ENCODE peak calls at places on chromosomes 7 and 10, in nine cellular contexts. One of them, this sample, is unnamed.

GRCh38 chr7:69814421-69814962 is 216.2 kb downstream of the AUTS2 start:
- DNase-seq in transverse colon: no peak
- DNase-seq in MCF 10A: no peak
- DNase-seq in GM23338: peak; percentile 46
- DNase-seq in AG04449: peak; percentile 31
- DNase-seq in lower leg skin: no peak
- DNase-seq in kidney: no peak
- DNase-seq in GM12864: no peak
- DNase-seq in WTC11: no peak
- DNase-seq in this sample: no peak

GRCh38 chr10:87054373-87055295 is 34.5 kb downstream of the FAM25A start:
- DNase-seq in GM23338: peak; percentile 48
- DNase-seq in GM12864: peak; percentile 8
- DNase-seq in lower leg skin: no peak
- DNase-seq in WTC11: no peak
- DNase-seq in kidney: no peak
- DNase-seq in MCF 10A: no peak
- DNase-seq in transverse colon: no peak
- DNase-seq in AG04449: peak; percentile 21
- DNase-seq in this sample: no peak

GRCh38 chr10:29250066-29250465 is 38.8 kb upstream of the LYZL1 start:
- DNase-seq in GM12864: no peak
- DNase-seq in WTC11: no peak
- DNase-seq in MCF 10A: no peak
- DNase-seq in GM23338: peak; percentile 16
- DNase-seq in lower leg skin: no peak
- DNase-seq in kidney: no peak
- DNase-seq in AG04449: no peak
- DNase-seq in transverse colon: no peak
- DNase-seq in this sample: no peak

GRCh38 chr7:129777993-129778769 is 166.7 kb downstream of the NRF1 start:
- DNase-seq in transverse colon: no peak
- DNase-seq in MCF 10A: no peak
- DNase-seq in GM12864: no peak
- DNase-seq in kidney: no peak
- DNase-seq in GM23338: no peak
- DNase-seq in lower leg skin: no peak
- DNase-seq in AG04449: no peak
- DNase-seq in WTC11: peak; percentile 38
- DNase-seq in this sample: no peak

GRCh38 chr7:121016976-121017375 is 28.5 kb downstream of the CPED1 start:
- DNase-seq in kidney: no peak
- DNase-seq in transverse colon: no peak
- DNase-seq in GM23338: no peak
- DNase-seq in GM12864: no peak
- DNase-seq in MCF 10A: peak; percentile 45
- DNase-seq in lower leg skin: no peak
- DNase-seq in WTC11: no peak
- DNase-seq in AG04449: peak; percentile 62
- DNase-seq in this sample: no peak

GRCh38 chr7:134121632-134122139 is 5.5 kb upstream of the LRGUK start:
- DNase-seq in MCF 10A: no peak
- DNase-seq in lower leg skin: no peak
- DNase-seq in GM12864: no peak
- DNase-seq in kidney: no peak
- DNase-seq in WTC11: no peak
- DNase-seq in GM23338: no peak
- DNase-seq in transverse colon: no peak
- DNase-seq in AG04449: no peak
- DNase-seq in this sample: no peak

GRCh38 chr10:123443924-123444323 is 222.2 kb upstream of the GPR26 start:
- DNase-seq in GM23338: no peak
- DNase-seq in GM12864: no peak
- DNase-seq in transverse colon: no peak
- DNase-seq in AG04449: no peak
- DNase-seq in MCF 10A: no peak
- DNase-seq in kidney: no peak
- DNase-seq in WTC11: no peak
- DNase-seq in lower leg skin: no peak
- DNase-seq in this sample: no peak

GRCh38 chr10:79148452-79149344 is 79.9 kb downstream of the ZMIZ1 start:
- DNase-seq in AG04449: no peak
- DNase-seq in WTC11: no peak
- DNase-seq in kidney: peak; percentile 90
- DNase-seq in lower leg skin: peak; percentile 94
- DNase-seq in MCF 10A: peak; percentile 72
- DNase-seq in GM12864: no peak
- DNase-seq in transverse colon: peak; percentile 72
- DNase-seq in GM23338: no peak
- DNase-seq in this sample: no peak

GRCh38 chr10:7258948-7259523 is 151.8 kb downstream of the SFMBT2 start:
- DNase-seq in WTC11: no peak
- DNase-seq in MCF 10A: no peak
- DNase-seq in lower leg skin: no peak
- DNase-seq in kidney: no peak
- DNase-seq in AG04449: no peak
- DNase-seq in transverse colon: peak; percentile 30
- DNase-seq in GM12864: no peak
- DNase-seq in GM23338: no peak
- DNase-seq in this sample: no peak

GRCh38 chr7:27185013-27185707 is at the start of gene HOXA11:
- DNase-seq in kidney: peak; percentile 82
- DNase-seq in GM23338: no peak
- DNase-seq in AG04449: no peak
- DNase-seq in GM12864: no peak
- DNase-seq in transverse colon: peak; percentile 83
- DNase-seq in lower leg skin: peak; percentile 89
- DNase-seq in WTC11: no peak
- DNase-seq in MCF 10A: no peak
- DNase-seq in this sample: no peak

GRCh38 chr10:57754803-57755202 is 512.9 kb downstream of the IPMK start:
- DNase-seq in kidney: no peak
- DNase-seq in GM12864: no peak
- DNase-seq in transverse colon: no peak
- DNase-seq in MCF 10A: no peak
- DNase-seq in lower leg skin: no peak
- DNase-seq in GM23338: no peak
- DNase-seq in WTC11: no peak
- DNase-seq in AG04449: no peak
- DNase-seq in this sample: no peak

DNA sequence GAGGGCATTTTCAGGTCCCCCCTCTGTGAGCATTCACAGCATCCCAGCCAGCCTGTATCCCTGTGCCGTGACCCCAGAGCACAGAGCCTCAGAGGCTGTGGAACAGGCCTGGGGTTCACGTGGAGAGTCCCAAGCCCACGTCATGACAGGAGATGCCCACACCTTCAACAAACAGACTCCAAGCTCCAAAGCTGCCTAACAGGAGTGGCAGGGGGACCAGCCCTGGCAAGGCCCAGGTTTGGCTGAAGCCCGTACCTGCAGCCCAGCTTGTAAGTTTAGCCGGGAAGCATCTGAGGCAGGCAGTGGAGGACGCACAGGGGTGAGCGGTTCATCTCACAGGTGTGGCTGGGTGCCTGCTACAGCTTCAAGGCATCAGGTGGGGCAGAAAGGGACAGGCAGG is 33.6 kb downstream of the LHPP start:
- DNase-seq in AG04449: no peak
- DNase-seq in GM23338: no peak
- DNase-seq in kidney: no peak
- DNase-seq in GM12864: no peak
- DNase-seq in WTC11: no peak
- DNase-seq in lower leg skin: no peak
- DNase-seq in MCF 10A: no peak
- DNase-seq in transverse colon: no peak
- DNase-seq in this sample: no peak
- TF ChIP-seq CTCF in AG04449: no peak
- TF ChIP-seq CTCF in GM23338: no peak
- TF ChIP-seq CTCF in kidney: no peak
- TF ChIP-seq CTCF in GM12864: no peak
- TF ChIP-seq CTCF in WTC11: no peak
- TF ChIP-seq CTCF in lower leg skin: no peak
- TF ChIP-seq CTCF in MCF 10A: no peak
- TF ChIP-seq CTCF in transverse colon: no peak
- TF ChIP-seq CTCF in this sample: no peak

DNA sequence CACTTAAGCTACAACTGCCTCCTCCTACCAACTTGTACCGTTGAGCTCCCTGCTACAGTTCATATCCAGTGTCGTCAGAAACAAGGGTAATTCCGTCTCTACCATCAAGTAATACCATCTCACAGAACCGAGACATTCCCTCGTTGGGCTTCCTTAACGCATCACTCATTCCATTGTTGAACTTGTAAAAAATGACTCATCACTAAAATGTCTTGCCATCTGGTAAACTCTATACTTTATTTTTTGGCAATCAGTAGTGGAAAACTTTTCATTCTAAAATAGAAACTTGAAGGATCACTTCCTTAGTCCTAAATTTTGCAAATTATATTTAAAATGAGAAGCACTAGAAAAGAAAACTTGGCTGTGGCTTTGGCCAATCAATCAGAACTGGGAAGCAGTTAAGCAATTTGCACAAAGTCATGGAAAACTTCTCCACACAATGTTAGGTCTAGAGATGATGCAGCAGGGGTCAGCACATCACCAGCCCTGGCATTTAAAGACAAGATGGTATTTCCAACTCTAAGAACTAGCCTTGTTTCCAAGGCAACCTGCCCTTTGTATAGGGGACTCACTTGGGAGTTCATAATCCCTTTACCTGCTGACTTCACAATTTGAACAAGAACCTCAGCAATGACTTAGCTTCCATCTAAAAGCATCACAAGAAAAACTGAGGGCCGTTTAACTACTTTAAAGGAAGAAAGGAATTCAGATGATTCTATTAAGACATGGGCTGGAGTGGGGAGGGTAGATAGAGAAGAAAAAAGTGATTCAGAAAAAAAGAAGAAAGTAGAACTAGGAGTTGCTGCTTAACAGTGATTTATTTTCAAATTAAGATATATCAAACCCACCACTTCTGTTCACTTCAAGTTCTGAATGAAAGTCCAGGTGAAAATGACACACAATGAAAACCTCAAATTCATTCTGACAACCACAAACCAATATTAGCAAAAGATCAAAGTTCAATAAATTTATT is 288.1 kb downstream of the PARD3 start:
- DNase-seq in MCF 10A: peak; percentile 86
- DNase-seq in lower leg skin: no peak
- DNase-seq in GM12864: no peak
- DNase-seq in transverse colon: no peak
- DNase-seq in kidney: no peak
- DNase-seq in WTC11: no peak
- DNase-seq in GM23338: peak; percentile 79
- DNase-seq in AG04449: peak; percentile 93
- DNase-seq in this sample: no peak
- TF ChIP-seq CTCF in MCF 10A: peak; percentile 29
- TF ChIP-seq CTCF in lower leg skin: no peak
- TF ChIP-seq CTCF in GM12864: peak; percentile 24
- TF ChIP-seq CTCF in transverse colon: no peak
- TF ChIP-seq CTCF in kidney: peak; percentile 28
- TF ChIP-seq CTCF in WTC11: no peak
- TF ChIP-seq CTCF in GM23338: peak; percentile 41
- TF ChIP-seq CTCF in AG04449: peak; percentile 31
- TF ChIP-seq CTCF in this sample: peak; percentile 72

DNA sequence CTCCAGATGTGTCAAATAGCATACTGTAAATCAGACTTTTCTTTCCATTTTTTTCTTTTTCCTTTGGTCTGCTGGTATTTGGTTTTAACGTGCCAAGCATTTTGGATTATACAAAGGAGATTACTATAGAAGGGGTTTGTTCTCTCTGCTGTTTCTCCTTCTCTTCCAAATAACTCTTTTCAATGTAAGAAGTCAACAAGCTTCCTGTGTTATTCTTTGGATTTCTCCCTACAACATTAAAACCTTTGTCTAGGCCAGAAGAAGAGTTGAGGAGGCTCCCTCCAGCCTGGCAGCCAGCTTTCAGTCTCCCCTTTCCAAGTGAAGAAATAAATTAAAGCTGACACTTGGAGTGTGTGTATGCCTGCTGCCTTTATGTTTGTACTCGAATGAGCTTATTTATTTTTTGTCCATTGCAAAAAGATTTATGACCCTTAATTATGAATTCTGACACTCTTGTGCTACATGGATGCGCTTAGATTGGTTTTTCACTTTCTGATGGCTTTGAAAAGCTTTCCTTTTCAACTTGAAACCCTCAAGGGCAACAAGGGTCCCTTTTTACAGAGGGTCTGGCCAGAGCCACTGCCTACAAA is 107.9 kb downstream of the RAB18 start:
- DNase-seq in lower leg skin: no peak
- DNase-seq in transverse colon: no peak
- DNase-seq in kidney: no peak
- DNase-seq in MCF 10A: no peak
- DNase-seq in GM23338: no peak
- DNase-seq in WTC11: no peak
- DNase-seq in GM12864: no peak
- DNase-seq in AG04449: no peak
- DNase-seq in this sample: no peak
- TF ChIP-seq CTCF in lower leg skin: no peak
- TF ChIP-seq CTCF in transverse colon: no peak
- TF ChIP-seq CTCF in kidney: no peak
- TF ChIP-seq CTCF in MCF 10A: no peak
- TF ChIP-seq CTCF in GM23338: no peak
- TF ChIP-seq CTCF in WTC11: no peak
- TF ChIP-seq CTCF in GM12864: no peak
- TF ChIP-seq CTCF in AG04449: no peak
- TF ChIP-seq CTCF in this sample: no peak

DNA sequence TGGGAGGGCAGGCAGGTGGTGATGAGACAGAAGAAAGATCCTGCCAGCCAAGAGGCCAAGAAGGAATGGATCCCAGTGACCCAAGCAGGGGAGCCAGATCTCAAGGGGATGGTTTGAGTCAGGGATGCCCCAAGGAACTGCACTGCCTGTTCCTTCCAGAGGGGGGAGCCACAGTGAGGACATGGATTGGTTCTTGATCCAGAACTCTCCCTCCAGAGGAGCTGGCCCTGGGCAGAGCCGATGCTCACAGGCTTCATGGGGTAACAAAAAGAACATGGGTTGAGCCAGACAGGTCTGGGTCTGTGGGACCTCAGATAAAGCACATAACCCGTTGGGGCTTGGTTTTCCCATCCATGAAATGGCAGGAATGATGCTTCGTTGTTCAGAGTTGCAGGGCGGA is 4.6 kb upstream of the DENND2A start:
- DNase-seq in lower leg skin: no peak
- DNase-seq in kidney: no peak
- DNase-seq in WTC11: peak; percentile 84
- DNase-seq in AG04449: no peak
- DNase-seq in GM12864: no peak
- DNase-seq in MCF 10A: peak; percentile 10
- DNase-seq in GM23338: peak; percentile 80
- DNase-seq in transverse colon: no peak
- DNase-seq in this sample: peak; percentile 28
- TF ChIP-seq CTCF in lower leg skin: no peak
- TF ChIP-seq CTCF in kidney: no peak
- TF ChIP-seq CTCF in WTC11: peak; percentile 69
- TF ChIP-seq CTCF in AG04449: peak; percentile 13
- TF ChIP-seq CTCF in GM12864: peak; percentile 65
- TF ChIP-seq CTCF in MCF 10A: peak; percentile 31
- TF ChIP-seq CTCF in GM23338: peak; percentile 74
- TF ChIP-seq CTCF in transverse colon: no peak
- TF ChIP-seq CTCF in this sample: peak; percentile 64

This sample was measured in chondrocyte.